ENCODE peak calls at places on chromosomes 5 and 9, in five cellular contexts. O is K562, N is A549, Z is GM12878, G is HepG2. Q is an unnamed sample.

GRCh38 chr5:58114324-58114723 is 345.6 kb downstream of the PLK2 start:
- DNase-seq in Z (no peak), O (no peak), G (no peak), N (no peak), Q (no peak)

GRCh38 chr9:30058463-30058862 is 2326.0 kb upstream of the ACO1 start:
- DNase-seq in O (no peak), G (no peak), Z (no peak), N (no peak), Q (no peak)

GRCh38 chr5:107958861-107959260 is 288.1 kb upstream of the EFNA5 start:
- DNase-seq in G (no peak), N (no peak), O (no peak), Z (no peak), Q (no peak)

GRCh38 chr9:19201899-19202891 is 28.3 kb upstream of the DENND4C start:
- DNase-seq in N (peak), O (peak), G (peak), Z (no peak), Q (peak)

GRCh38 chr9:109745335-109746283 is 34.4 kb upstream of the PALM2AKAP2 start:
- DNase-seq in O (no peak), G (no peak), N (no peak), Z (no peak), Q (peak)

GRCh38 chr5:172706796-172707195 is 64.2 kb downstream of the DUSP1 start:
- DNase-seq in O (no peak), G (no peak), N (no peak), Z (no peak), Q (no peak)

GRCh38 chr5:123178693-123179092 is 89.7 kb downstream of the PRDM6 start:
- DNase-seq in G (no peak), N (no peak), O (no peak), Z (no peak), Q (no peak)

GRCh38 chr5:148796931-148797330 is 29.5 kb upstream of the ADRB2 start:
- DNase-seq in N (no peak), O (no peak), Z (no peak), G (no peak), Q (no peak)

GRCh38 chr5:33241826-33242225 is 198.9 kb upstream of the TARS1 start:
- DNase-seq in Z (no peak), N (no peak), O (no peak), G (no peak), Q (no peak)

GRCh38 chr5:179550511-179551342 is at the start of gene RUFY1:
- DNase-seq in O (peak), Z (peak), G (peak), N (peak), Q (peak)

GRCh38 chr5:1294839-1295649 is at the start of gene TERT:
- DNase-seq in Z (no peak), N (peak), G (no peak), O (peak), Q (peak)

GRCh38 chr9:12667892-12668291 is 25.3 kb upstream of the TYRP1 start:
- DNase-seq in Z (no peak), G (no peak), N (no peak), O (no peak), Q (no peak)

GRCh38 chr9:38417003-38417965 is 7.0 kb downstream of the IGFBPL1 start:
- DNase-seq in N (peak), Z (no peak), G (peak), O (peak), Q (peak)

GRCh38 chr9:35906923-35907699 is 1.1 kb downstream of the HRCT1 start:
- DNase-seq in Z (no peak), O (no peak), N (peak), G (no peak), Q (no peak)

GRCh38 chr5:172894767-172895166 is 60.7 kb downstream of the ERGIC1 start:
- DNase-seq in N (no peak), G (peak), Z (no peak), O (no peak), Q (no peak)

GRCh38 chr5:139384591-139385051 is 1.5 kb upstream of the SLC23A1 start:
- DNase-seq in Z (no peak), G (no peak), O (no peak), N (no peak), Q (no peak)

GRCh38 chr5:112957409-112957808 is 19.2 kb upstream of the DCP2 start:
- DNase-seq in O (no peak), N (no peak), Z (no peak), G (no peak), Q (no peak)

GRCh38 chr9:15961217-15961616 is 408.4 kb downstream of the CCDC171 start:
- DNase-seq in Z (no peak), N (no peak), O (no peak), G (no peak), Q (no peak)

GRCh38 chr9:132669329-132669635 is 501 bp downstream of the DDX31 start:
- DNase-seq in Z (no peak), G (no peak), N (no peak), O (no peak), Q (no peak)

GRCh38 chr9:13267743-13268142 is 11.7 kb downstream of the MPDZ start:
- DNase-seq in N (peak), O (peak), G (no peak), Z (no peak), Q (peak)

GRCh38 chr5:157758706-157759105 is 15.2 kb downstream of the LSM11 start:
- DNase-seq in Z (no peak), G (no peak), O (no peak), N (no peak), Q (no peak)

GRCh38 chr5:124557761-124558160 is 188.7 kb downstream of the ZNF608 start:
- DNase-seq in N (no peak), O (no peak), Z (no peak), G (no peak), Q (no peak)

GRCh38 chr5:179294891-179295777 is 50.1 kb downstream of the ADAMTS2 start:
- DNase-seq in O (no peak), Z (no peak), N (no peak), G (no peak), Q (no peak)

GRCh38 chr9:137470785-137471184 is 11.7 kb upstream of the NSMF start:
- DNase-seq in G (no peak), Z (no peak), N (no peak), O (no peak), Q (no peak)

GRCh38 chr9:137465000-137465769 is 6.1 kb upstream of the NSMF start:
- DNase-seq in Z (no peak), G (no peak), N (no peak), O (no peak), Q (no peak)

GRCh38 chr9:137466041-137466799 is 7.1 kb upstream of the NSMF start:
- DNase-seq in G (no peak), Z (no peak), O (no peak), N (no peak), Q (no peak)

GRCh38 chr9:137467161-137467581 is 8.0 kb upstream of the NSMF start:
- DNase-seq in O (no peak), N (no peak), G (no peak), Z (no peak), Q (no peak)

GRCh38 chr9:137467896-137468295 is 8.8 kb upstream of the NSMF start:
- DNase-seq in O (no peak), G (no peak), Z (no peak), N (no peak), Q (no peak)
- TF ChIP-seq JUNB in O (no peak), G (no peak), Z (no peak), N (no peak), Q (no peak)

DNA sequence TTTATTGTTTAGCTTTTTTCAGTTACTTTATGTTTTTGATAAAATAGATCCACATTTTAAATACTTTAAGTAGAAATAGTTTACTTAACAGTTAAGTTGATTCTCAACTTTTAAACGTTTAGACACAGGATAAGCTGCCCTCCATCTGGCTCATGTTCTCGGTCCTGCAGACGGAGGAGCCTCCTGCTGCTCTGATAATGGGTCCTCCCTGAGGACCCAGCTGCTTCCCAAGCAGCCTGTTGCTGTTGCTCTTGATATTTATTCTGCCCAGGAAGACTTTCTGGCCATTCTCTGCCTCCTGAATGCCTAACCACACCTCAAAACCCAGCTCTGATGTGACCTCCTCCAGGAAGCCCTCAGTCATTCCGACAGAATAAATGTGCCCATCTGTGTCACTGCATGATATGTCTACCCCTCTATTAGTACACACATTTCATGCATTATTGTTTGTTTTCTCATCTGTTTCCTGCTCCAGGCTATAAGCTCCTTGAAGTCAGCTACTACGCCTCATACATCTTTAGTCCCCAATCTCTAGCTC is 267.2 kb upstream of the MSX2 start:
- DNase-seq in Z (no peak), N (no peak), G (no peak), O (no peak), Q (peak)
- TF ChIP-seq JUNB in Z (no peak), N (no peak), G (no peak), O (no peak), Q (no peak)

GRCh38 chr5:145738227-145738626 is 96.9 kb downstream of the PRELID2 start:
- DNase-seq in Z (no peak), O (no peak), G (no peak), N (no peak), Q (no peak)

GRCh38 chr5:145743396-145744061 is 91.6 kb downstream of the PRELID2 start:
- DNase-seq in N (no peak), G (no peak), O (peak), Z (no peak), Q (no peak)

GRCh38 chr5:145737578-145737977 is 97.6 kb downstream of the PRELID2 start:
- DNase-seq in O (no peak), Z (no peak), N (no peak), G (no peak), Q (no peak)

DNA sequence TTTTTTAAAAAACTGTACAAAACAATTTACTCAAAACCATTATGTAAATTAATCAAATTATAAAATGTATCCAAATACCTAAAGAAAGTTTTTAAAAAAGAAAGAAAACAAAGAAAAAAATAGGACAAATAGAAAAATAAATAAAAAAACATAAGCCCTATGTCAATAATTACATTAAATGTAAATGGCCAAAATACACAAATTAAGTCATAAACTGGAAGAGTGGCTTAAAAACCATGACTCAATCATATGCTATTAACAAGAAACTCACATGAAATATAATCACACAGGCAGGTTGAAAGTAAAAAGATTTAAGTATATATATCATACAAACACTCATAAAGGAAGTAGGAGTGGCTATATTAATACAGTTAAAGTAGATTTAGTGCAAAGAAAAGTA is 95.3 kb downstream of the PRELID2 start:
- DNase-seq in O (no peak), Z (no peak), G (no peak), N (no peak), Q (no peak)
- TF ChIP-seq JUNB in O (no peak), Z (no peak), G (no peak), N (no peak), Q (no peak)

GRCh38 chr5:143233020-143233419 is 170.5 kb downstream of the NR3C1 start:
- DNase-seq in N (no peak), Z (no peak), G (no peak), O (no peak), Q (no peak)
- TF ChIP-seq JUNB in N (no peak), Z (no peak), G (no peak), O (no peak), Q (no peak)

GRCh38 chr9:94639045-94639995 is at the start of gene FBP1:
- DNase-seq in O (no peak), Z (no peak), N (no peak), G (no peak), Q (peak)
- TF ChIP-seq JUNB in O (no peak), Z (no peak), N (no peak), G (no peak), Q (no peak)

GRCh38 chr5:17000296-17000939 is 64.3 kb upstream of the MYO10 start:
- DNase-seq in Z (no peak), G (no peak), N (peak), O (no peak), Q (no peak)
- TF ChIP-seq JUNB in Z (no peak), G (no peak), N (peak), O (no peak), Q (no peak)

GRCh38 chr5:95895771-95896170 is 65.9 kb downstream of the ELL2 start:
- DNase-seq in Z (no peak), N (no peak), O (no peak), G (no peak), Q (peak)
- TF ChIP-seq JUNB in Z (no peak), N (no peak), O (no peak), G (no peak), Q (no peak)